ENCODE peak calls at places on chromosomes 7 and 10, in eight cellular contexts. I is body of pancreas; S is stimulated activated CD4-positive, alpha-beta T cell treated with anti-CD3 and anti-CD28 coated beads, Interleukin-4, amount 100 ng/mL, for 1 hour; A is nephron progenitor cell; L is endothelial cell; N is stimulated activated CD8-positive, alpha-beta memory T cell treated with anti-CD3 and anti-CD28 coated beads, Interleukin-2, amount 100 ng/mL, for 48 hours; T is T-cell; P is HT1080. V is an unnamed sample.

GRCh38 chr7:3928727-3929515 is 627.9 kb downstream of the SDK1 start:
- DNase-seq in A (no peak), T (no peak), L (no peak), P (no peak), S (no peak), N (no peak), I (peak), V (no peak)

GRCh38 chr7:47681241-47681810 is 99.4 kb upstream of the TNS3 start:
- DNase-seq in A (no peak), S (no peak), T (no peak), N (no peak), P (no peak), I (no peak), L (no peak), V (no peak)

GRCh38 chr10:80186364-80187012 is 18.8 kb downstream of the ANXA11 start:
- DNase-seq in N (no peak), S (peak), L (no peak), P (no peak), I (peak), A (no peak), T (no peak), V (no peak)

GRCh38 chr7:128841961-128842673 is 11.9 kb downstream of the FLNC start:
- DNase-seq in I (peak), A (peak), N (peak), L (peak), P (peak), S (peak), T (peak), V (peak)

GRCh38 chr10:75405201-75406143 is 3.9 kb upstream of the ZNF503 start:
- DNase-seq in I (peak), A (peak), L (peak), S (no peak), P (no peak), T (no peak), N (no peak), V (peak)

GRCh38 chr7:6175642-6176041 is 96.8 kb downstream of the CYTH3 start:
- DNase-seq in S (no peak), P (peak), T (no peak), A (no peak), N (no peak), L (no peak), I (peak), V (no peak)

GRCh38 chr7:84879936-84880325 is 306.9 kb downstream of the SEMA3D start:
- DNase-seq in I (no peak), P (no peak), T (no peak), N (no peak), A (no peak), L (no peak), S (no peak), V (no peak)

GRCh38 chr10:63573068-63573697 is 52.0 kb downstream of the REEP3 start:
- DNase-seq in S (no peak), L (no peak), T (no peak), N (no peak), I (no peak), P (peak), A (no peak), V (no peak)

GRCh38 chr10:133061296-133062038 is 26.3 kb upstream of the ADGRA1 start:
- DNase-seq in T (no peak), L (no peak), A (no peak), I (no peak), N (no peak), P (no peak), S (no peak), V (no peak)

GRCh38 chr7:77587276-77587675 is 50.2 kb downstream of the PTPN12 start:
- DNase-seq in N (no peak), T (no peak), I (no peak), L (no peak), S (no peak), A (no peak), P (no peak), V (no peak)

GRCh38 chr7:44325181-44325671 is at the start of gene CAMK2B:
- DNase-seq in T (no peak), A (peak), P (no peak), I (no peak), N (no peak), L (no peak), S (no peak), V (no peak)

GRCh38 chr10:75776738-75777504 is 345.5 kb downstream of the LRMDA start:
- DNase-seq in P (no peak), S (no peak), A (no peak), N (no peak), I (peak), L (no peak), T (no peak), V (no peak)

GRCh38 chr10:61896854-61897661 is 4.4 kb upstream of the ARID5B start:
- DNase-seq in L (peak), T (peak), P (peak), S (peak), I (peak), N (no peak), A (peak), V (peak)

GRCh38 chr7:32941996-32942782 is 15.1 kb upstream of the FKBP9 start:
- DNase-seq in A (peak), L (peak), P (peak), I (peak), N (peak), T (peak), S (peak), V (peak)

GRCh38 chr7:78690174-78690573 is 763.3 kb downstream of the MAGI2 start:
- DNase-seq in A (no peak), L (no peak), I (no peak), N (no peak), T (no peak), S (no peak), P (no peak), V (no peak)

GRCh38 chr7:102125127-102125561 is 161.5 kb upstream of the SH2B2 start:
- DNase-seq in N (no peak), L (no peak), T (no peak), I (no peak), P (peak), S (no peak), A (peak), V (peak)

GRCh38 chr7:92834661-92835139 is 1.7 kb downstream of the CDK6 start:
- DNase-seq in S (no peak), T (no peak), L (peak), P (peak), N (no peak), A (no peak), I (peak), V (peak)